ENCODE peak calls at places on chromosomes 4 and X, in seven cellular contexts. K, D, A, S, C, J and X are unnamed samples.

GRCh38 chr4:189177130-189177529 is 763.5 kb upstream of the FRG1 start:
- DNase-seq in J (no peak), D (no peak), A (no peak), C (no peak), K (no peak), S (no peak), X (peak)

GRCh38 chr4:126544276-126544675 is 1088.5 kb upstream of the INTU start:
- DNase-seq in S (no peak), C (no peak), D (no peak), J (no peak), K (no peak), A (no peak), X (no peak)

GRCh38 chr4:150867148-150867547 is 147.9 kb downstream of the LRBA start:
- DNase-seq in J (peak), C (peak), K (peak), D (peak), S (peak), A (peak), X (peak)

GRCh38 chrX:53072418-53073114 is 9.6 kb upstream of the TSPYL2 start:
- DNase-seq in K (no peak), S (no peak), J (no peak), C (no peak), D (no peak), A (no peak), X (no peak)

GRCh38 chr4:176054942-176055341 is 10.7 kb upstream of the WDR17 start:
- DNase-seq in C (no peak), S (no peak), D (no peak), K (no peak), A (no peak), J (no peak), X (no peak)

GRCh38 chrX:53445977-53446376 is 11.8 kb upstream of the HSD17B10 start:
- DNase-seq in J (peak), A (peak), D (peak), K (peak), S (peak), C (peak), X (peak)

GRCh38 chr4:89992744-89993143 is 98.1 kb downstream of the MMRN1 start:
- DNase-seq in A (no peak), C (no peak), S (no peak), D (no peak), J (no peak), K (no peak), X (no peak)

GRCh38 chr4:121685257-121685656 is 11.5 kb downstream of the ANXA5 start:
- DNase-seq in J (no peak), C (peak), S (no peak), K (no peak), D (no peak), A (no peak), X (no peak)

GRCh38 chrX:64204701-64205440 is 637 bp downstream of the AMER1 start:
- DNase-seq in J (peak), K (peak), D (peak), C (peak), S (peak), A (peak), X (peak)

GRCh38 chr4:41887821-41888699 is 47.2 kb upstream of the TMEM33 start:
- DNase-seq in J (peak), A (peak), C (peak), K (peak), D (no peak), S (peak), X (peak)

GRCh38 chrX:68440940-68441339 is 7.6 kb upstream of the OPHN1 start:
- DNase-seq in D (peak), K (no peak), J (peak), C (peak), S (no peak), A (peak), X (peak)

GRCh38 chrX:56572975-56573374 is 9.5 kb downstream of the UBQLN2 start:
- DNase-seq in J (no peak), S (no peak), A (no peak), K (no peak), D (no peak), C (no peak), X (no peak)

GRCh38 chrX:111447298-111447697 is 35.3 kb upstream of the DCX start:
- DNase-seq in K (peak), J (peak), C (peak), A (no peak), D (peak), S (peak), X (peak)

GRCh38 chrX:30653415-30654131 is at the start of gene GK:
- DNase-seq in K (peak), D (peak), A (peak), C (peak), S (no peak), J (no peak), X (peak)

GRCh38 chr4:137519406-137519805 is 12.9 kb downstream of the PCDH18 start:
- DNase-seq in K (no peak), S (no peak), A (peak), C (no peak), D (no peak), J (peak), X (peak)

GRCh38 chrX:50035119-50035518 is 112.7 kb downstream of the CLCN5 start:
- DNase-seq in C (no peak), A (no peak), K (no peak), S (no peak), D (no peak), J (no peak), X (no peak)

GRCh38 chr4:176834531-176834930 is 41.8 kb upstream of the VEGFC start:
- DNase-seq in A (no peak), K (no peak), C (no peak), S (no peak), D (no peak), J (no peak), X (no peak)

GRCh38 chrX:9476810-9477575 is 12.1 kb downstream of the TBL1X start:
- DNase-seq in K (no peak), J (no peak), C (no peak), D (no peak), A (no peak), S (no peak), X (no peak)

GRCh38 chr4:95161781-95162469 is 386.8 kb downstream of the UNC5C start:
- DNase-seq in J (no peak), D (no peak), S (no peak), A (no peak), C (no peak), K (no peak), X (no peak)

GRCh38 chrX:7083468-7084396 is 63.8 kb upstream of the STS start:
- DNase-seq in K (no peak), J (peak), D (no peak), S (peak), C (peak), A (peak), X (peak)

GRCh38 chrX:6681469-6681868 is 146.6 kb upstream of the VCX3A start:
- DNase-seq in K (no peak), S (no peak), J (no peak), C (no peak), A (no peak), D (no peak), X (no peak)

GRCh38 chr4:103075894-103076776 is at the start of gene SLC9B2:
- DNase-seq in D (peak), J (peak), S (peak), C (peak), A (peak), K (peak), X (peak)

GRCh38 chrX:12955882-12956703 is 18.8 kb upstream of the TMSB4X start:
- DNase-seq in J (peak), C (peak), S (peak), A (peak), D (peak), K (no peak), X (peak)

GRCh38 chr4:147096667-147097604 is 151.3 kb upstream of the TTC29 start:
- DNase-seq in S (peak), K (peak), A (peak), J (peak), C (peak), D (peak), X (peak)

GRCh38 chrX:131735127-131735526 is 191.3 kb downstream of the OR13H1 start:
- DNase-seq in S (peak), K (no peak), D (no peak), J (no peak), C (no peak), A (no peak), X (no peak)

GRCh38 chr4:11710484-11710883 is 281.8 kb upstream of the HS3ST1 start:
- DNase-seq in J (peak), A (no peak), S (no peak), C (peak), K (no peak), D (no peak), X (no peak)

GRCh38 chr4:67521506-67521905 is 23.8 kb downstream of the CENPC start:
- DNase-seq in S (no peak), D (no peak), A (no peak), J (no peak), K (no peak), C (peak), X (no peak)

GRCh38 chr4:67520141-67520540 is 25.2 kb downstream of the CENPC start:
- DNase-seq in K (no peak), S (peak), C (no peak), A (no peak), D (no peak), J (no peak), X (no peak)

DNA sequence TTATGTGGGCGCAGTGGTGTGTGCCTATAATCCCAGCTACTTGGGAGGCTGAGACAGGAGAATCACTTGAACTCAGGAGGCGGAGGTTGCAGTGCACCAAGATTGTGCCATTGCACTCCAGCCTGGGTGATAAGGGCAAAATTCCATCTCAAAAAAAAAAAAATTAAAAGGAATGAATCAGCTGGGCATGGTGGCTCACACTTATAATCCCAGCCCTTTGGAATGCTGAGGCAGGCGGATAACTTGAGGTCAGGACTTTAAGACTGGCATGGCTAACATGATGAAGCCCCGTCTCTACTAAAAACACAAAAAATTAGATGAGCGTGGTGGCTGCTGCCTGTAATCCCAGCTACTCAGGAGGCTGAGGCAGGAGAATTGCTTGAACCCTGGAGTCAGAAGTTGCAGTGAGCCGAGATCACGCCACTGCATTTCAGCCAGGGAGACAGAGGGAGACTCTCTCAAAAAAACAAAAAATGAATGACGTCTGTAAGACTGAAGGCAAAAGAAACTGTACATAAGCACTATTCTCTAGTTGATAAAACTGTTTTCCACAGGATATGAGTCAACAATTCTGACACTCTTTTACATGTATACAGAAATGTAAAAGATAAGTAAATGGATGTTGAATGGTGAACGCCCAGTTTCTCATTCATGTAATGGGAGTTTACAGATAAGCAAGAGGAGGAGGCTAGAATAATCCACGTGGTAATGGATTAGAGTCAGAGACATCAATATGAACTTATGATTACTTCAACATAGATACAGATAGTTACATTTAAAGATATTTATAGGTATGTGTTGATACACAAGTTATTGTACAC is 22.2 kb downstream of the CENPC start:
- DNase-seq in C (peak), A (no peak), K (no peak), J (peak), S (no peak), D (peak), X (peak)
- H3K27ac ChIP-seq in C (no peak), A (no peak), K (no peak), J (no peak), S (no peak), D (peak), X (no peak)

GRCh38 chrX:40579139-40579538 is 1.6 kb upstream of the ATP6AP2 start:
- DNase-seq in J (no peak), K (no peak), C (no peak), S (no peak), D (no peak), A (no peak), X (no peak)

GRCh38 chrX:40580537-40581332 is at the start of gene ATP6AP2:
- DNase-seq in D (peak), K (peak), C (peak), A (peak), J (peak), S (peak), X (peak)

GRCh38 chrX:40578039-40578438 is 2.7 kb upstream of the ATP6AP2 start:
- DNase-seq in C (no peak), J (no peak), A (no peak), S (peak), D (no peak), K (no peak), X (no peak)

GRCh38 chrX:40579880-40580536 is 762 bp upstream of the ATP6AP2 start:
- DNase-seq in A (peak), J (no peak), C (no peak), K (no peak), D (no peak), S (peak), X (no peak)

GRCh38 chrX:40581333-40581910 is 652 bp downstream of the ATP6AP2 start:
- DNase-seq in C (peak), K (no peak), D (no peak), A (peak), J (peak), S (peak), X (peak)
- H2AFZ ChIP-seq in C (no peak), K (no peak), D (peak), A (peak), J (no peak), S (peak), X (peak)

GRCh38 chrX:2514131-2514530 is 13.4 kb upstream of the DHRSX start:
- DNase-seq in C (no peak), D (no peak), J (no peak), A (no peak), S (no peak), K (no peak), X (no peak)
- H3K4me2 ChIP-seq in C (no peak), D (no peak), J (no peak), A (no peak), S (no peak), K (no peak), X (no peak)

GRCh38 chr4:101279377-101279871 is 67.9 kb downstream of the PPP3CA start:
- DNase-seq in J (peak), D (no peak), C (peak), S (peak), K (no peak), A (peak), X (no peak)
- H3K27ac ChIP-seq in J (peak), D (no peak), C (no peak), S (no peak), K (no peak), A (peak), X (no peak)